ENCODE peak calls at places on chromosomes 5 and 9, in six cellular contexts. L, R, T, W, H and Z are unnamed samples.

GRCh38 chr9:35070823-35071813 is 1.3 kb downstream of the VCP start:
- DNase-seq in W (peak; percentile 30), R (no peak), L (no peak), T (no peak), H (peak; percentile 75), Z (no peak)

GRCh38 chr9:4573634-4574391 is 83.5 kb downstream of the SLC1A1 start:
- DNase-seq in L (no peak), H (no peak), W (no peak), R (no peak), T (no peak), Z (no peak)

GRCh38 chr5:173498286-173498685 is 118.2 kb downstream of the BOD1 start:
- DNase-seq in R (no peak), L (no peak), T (peak; percentile 77), H (peak; percentile 68), W (peak; percentile 35), Z (no peak)

GRCh38 chr5:179393078-179393477 is 47.8 kb upstream of the ADAMTS2 start:
- DNase-seq in W (peak; percentile 78), H (peak; percentile 73), L (no peak), T (no peak), R (no peak), Z (no peak)

GRCh38 chr9:37921168-37921510 is 17.2 kb upstream of the SLC25A51 start:
- DNase-seq in H (no peak), W (no peak), T (no peak), L (peak; percentile 14), R (no peak), Z (no peak)

GRCh38 chr5:143078321-143078720 is 308.1 kb downstream of the ARHGAP26 start:
- DNase-seq in T (no peak), H (no peak), W (no peak), R (no peak), L (no peak), Z (no peak)

GRCh38 chr5:139757727-139758509 is 37.7 kb upstream of the PSD2 start:
- DNase-seq in H (no peak), L (no peak), R (no peak), T (no peak), W (no peak), Z (peak; percentile 57)

GRCh38 chr9:130129425-130130061 is 42.7 kb upstream of the NCS1 start:
- DNase-seq in T (peak; percentile 48), H (no peak), L (no peak), W (no peak), R (no peak), Z (no peak)

GRCh38 chr5:79759436-79759835 is 69.8 kb downstream of the CMYA5 start:
- DNase-seq in L (no peak), H (peak; percentile 92), R (no peak), T (no peak), W (peak; percentile 51), Z (no peak)

GRCh38 chr5:115366223-115366622 is 69.8 kb upstream of the CCDC112 start:
- DNase-seq in H (peak; percentile 93), T (peak; percentile 91), R (no peak), W (peak; percentile 95), L (no peak), Z (peak; percentile 65)

GRCh38 chr5:141915881-141916336 is 7.8 kb upstream of the DELE1 start:
- DNase-seq in L (no peak), R (no peak), T (peak; percentile 59), W (no peak), H (no peak), Z (no peak)

GRCh38 chr5:137234973-137235943 is 263.9 kb downstream of the SPOCK1 start:
- DNase-seq in T (no peak), R (no peak), W (no peak), L (no peak), H (no peak), Z (no peak)

GRCh38 chr9:37593877-37594448 is 1.6 kb upstream of the TOMM5 start:
- DNase-seq in T (no peak), H (no peak), L (no peak), R (no peak), W (no peak), Z (no peak)

GRCh38 chr9:121670447-121670846 is 19.0 kb downstream of the DAB2IP start:
- DNase-seq in W (peak; percentile 89), L (no peak), T (no peak), R (no peak), H (peak; percentile 71), Z (no peak)

GRCh38 chr9:135926402-135927194 is 19.3 kb upstream of the CAMSAP1 start:
- DNase-seq in T (no peak), H (peak; percentile 96), W (peak; percentile 49), L (peak; percentile 53), R (no peak), Z (no peak)

GRCh38 chr5:179114756-179115155 is 54.6 kb downstream of the ZNF354C start:
- DNase-seq in W (no peak), H (no peak), R (no peak), T (no peak), L (no peak), Z (no peak)

GRCh38 chr5:166977916-166978434 is 1313.5 kb upstream of the WWC1 start:
- DNase-seq in R (no peak), H (no peak), L (no peak), W (no peak), T (no peak), Z (no peak)
- H3K4me3 ChIP-seq in R (peak overlapping the region; percentile 49), H (no peak overlapping the region), L (no peak overlapping the region), W (no peak overlapping the region), T (no peak overlapping the region), Z (peak overlapping the region; percentile 55)

GRCh38 chr5:36151434-36152323 is at the start of the genes LMBRD2 and SKP2:
- DNase-seq in T (peak; percentile 99), W (peak; percentile 98), H (peak; percentile 100), R (peak; percentile 96), L (peak; percentile 98), Z (peak; percentile 99)

GRCh38 chr5:36155291-36155690 is 3.4 kb downstream of the SKP2 start:
- DNase-seq in H (no peak), W (no peak), L (no peak), R (no peak), T (no peak), Z (no peak)

GRCh38 chr5:36153727-36154126 is 1.8 kb downstream of the SKP2 start:
- DNase-seq in L (no peak), W (no peak), H (no peak), T (no peak), R (no peak), Z (no peak)

GRCh38 chr5:36152324-36153298 is 700 bp downstream of the SKP2 start:
- DNase-seq in R (no peak), L (no peak), W (peak; percentile 35), H (peak; percentile 48), T (no peak), Z (no peak)

DNA sequence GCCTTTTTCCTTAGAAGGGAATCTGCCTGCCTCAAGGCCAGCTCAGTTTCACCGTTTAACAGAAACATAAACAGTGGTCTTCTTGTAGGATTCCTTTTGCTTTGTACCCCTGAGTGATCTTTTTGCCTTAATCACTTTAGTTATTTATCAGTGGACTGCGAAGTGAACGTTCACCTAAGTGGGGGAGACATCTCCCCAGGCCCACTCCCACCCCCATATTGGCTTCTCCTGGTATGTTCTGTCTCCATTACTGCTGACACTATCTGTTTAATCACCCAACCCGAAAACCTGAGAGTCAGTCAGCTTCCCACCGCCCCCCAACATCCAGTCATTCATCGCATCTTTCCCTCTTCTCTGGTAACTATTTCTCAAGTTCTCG is 1.4 kb downstream of the SKP2 start:
- DNase-seq in L (no peak), W (no peak), T (no peak), H (no peak), R (no peak), Z (no peak)
- H3K4me3 ChIP-seq in L (no peak overlapping the region), W (peak overlapping the region; percentile 78), T (peak overlapping the region; percentile 87), H (peak overlapping the region; percentile 98), R (peak overlapping the region; percentile 89), Z (peak overlapping the region; percentile 100)

DNA sequence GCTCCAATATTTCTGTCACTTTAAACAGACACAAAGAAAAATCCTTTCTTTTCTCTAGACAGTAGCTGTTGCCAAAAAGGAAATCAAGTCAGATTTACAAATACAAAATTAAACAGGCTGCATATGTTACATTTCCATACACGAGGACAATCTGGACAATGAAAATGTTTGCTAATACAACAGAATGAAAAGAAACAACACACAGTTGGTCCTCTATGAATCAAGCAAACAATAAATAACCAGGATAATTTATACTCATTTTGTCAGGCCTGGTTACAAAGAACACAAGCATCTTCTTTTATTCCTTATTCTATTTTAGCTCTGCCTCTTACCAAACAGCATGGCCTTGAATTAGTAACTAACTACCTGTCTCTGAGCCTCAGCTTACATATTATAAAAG is 156.4 kb downstream of the MAPKAP1 start:
- DNase-seq in W (no peak), T (no peak), R (no peak), L (no peak), H (no peak), Z (no peak)
- H3K4me3 ChIP-seq in W (no peak overlapping the region), T (no peak overlapping the region), R (no peak overlapping the region), L (no peak overlapping the region), H (no peak overlapping the region), Z (no peak overlapping the region)

GRCh38 chr9:14349141-14349817 is 35.3 kb upstream of the NFIB start:
- DNase-seq in L (no peak), R (no peak), W (peak; percentile 44), H (no peak), T (no peak), Z (no peak)
- H3K4me3 ChIP-seq in L (no peak overlapping the region), R (peak overlapping the region; percentile 70), W (peak overlapping the region; percentile 52), H (peak overlapping the region; percentile 65), T (no peak overlapping the region), Z (peak overlapping the region; percentile 49)

DNA sequence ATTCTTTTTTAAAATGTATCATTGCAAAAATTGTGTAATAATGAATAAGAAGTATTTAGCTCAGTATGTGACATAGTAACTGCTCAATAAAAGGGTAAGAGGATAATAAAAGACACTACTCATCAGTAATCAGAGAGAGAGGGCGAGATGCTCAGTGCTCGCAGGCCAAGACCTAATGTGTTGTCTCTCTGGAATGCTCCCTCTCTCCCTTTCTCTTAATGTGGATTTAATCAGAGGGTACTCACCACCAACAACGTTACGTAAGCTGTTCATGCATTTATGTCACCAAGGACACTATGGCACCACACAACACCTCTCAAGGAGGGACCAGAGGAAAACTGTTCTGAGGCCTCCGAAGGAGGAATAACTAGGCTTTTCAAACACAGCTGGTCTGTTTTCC is 42.5 kb downstream of the WHRN start:
- DNase-seq in T (no peak), R (no peak), L (no peak), W (no peak), H (peak; percentile 69), Z (no peak)
- H3K4me3 ChIP-seq in T (no peak overlapping the region), R (no peak overlapping the region), L (no peak overlapping the region), W (no peak overlapping the region), H (no peak overlapping the region), Z (no peak overlapping the region)

GRCh38 chr5:56481998-56482698 is 249.0 kb upstream of the ANKRD55 start:
- DNase-seq in R (no peak), L (no peak), W (no peak), T (no peak), H (peak; percentile 19), Z (no peak)

GRCh38 chr5:56480305-56481146 is 247.4 kb upstream of the ANKRD55 start:
- DNase-seq in T (peak; percentile 48), L (no peak), H (peak; percentile 86), R (peak; percentile 75), W (peak; percentile 77), Z (no peak)

GRCh38 chr5:56479126-56479525 is 246.0 kb upstream of the ANKRD55 start:
- DNase-seq in H (no peak), W (no peak), R (no peak), L (no peak), T (no peak), Z (no peak)

GRCh38 chr5:56479701-56480304 is 246.7 kb upstream of the ANKRD55 start:
- DNase-seq in H (no peak), L (no peak), R (no peak), W (no peak), T (no peak), Z (no peak)

GRCh38 chr5:56481147-56481997 is 248.2 kb upstream of the ANKRD55 start:
- DNase-seq in L (no peak), H (peak; percentile 64), T (peak; percentile 11), W (peak; percentile 51), R (peak; percentile 72), Z (no peak)
- H3K4me3 ChIP-seq in L (peak overlapping the region; percentile 73), H (peak overlapping the region; percentile 79), T (peak overlapping the region; percentile 61), W (peak overlapping the region; percentile 57), R (peak overlapping the region; percentile 67), Z (no peak overlapping the region)